ENCODE peak calls at places on chromosomes 11 and 22, in ten cellular contexts. One of them, this sample, is unnamed.

GRCh38 chr22:42662114-42663021 is 13.2 kb upstream of the CYB5R3 start:
- DNase-seq in activated naive CD4-positive, alpha-beta T cell treated with Interleukin-2 at 50 U/mL for 16 hours: peak
- DNase-seq in AG04450: no peak
- DNase-seq in putamen: peak
- DNase-seq in activated CD4-positive, alpha-beta T cell treated with anti-CD3 and anti-CD28 coated beads for 1 hour: peak
- DNase-seq in cardiac fibroblast: peak
- DNase-seq in activated CD8-positive, alpha-beta memory T cell treated with anti-CD3 and anti-CD28 coated beads for 48 hours: peak
- DNase-seq in neuronal stem cell: peak
- DNase-seq in stimulated activated CD4-positive, alpha-beta T cell treated with anti-CD3 and anti-CD28 coated beads, Interleukin-2, amount 100 ng/mL, for 48 hours: peak
- DNase-seq in HFFc6: peak
- DNase-seq in this sample: peak

GRCh38 chr11:104095791-104096190 is 59.4 kb downstream of the DDI1 start:
- DNase-seq in activated CD8-positive, alpha-beta memory T cell treated with anti-CD3 and anti-CD28 coated beads for 48 hours: no peak
- DNase-seq in neuronal stem cell: no peak
- DNase-seq in activated CD4-positive, alpha-beta T cell treated with anti-CD3 and anti-CD28 coated beads for 1 hour: no peak
- DNase-seq in stimulated activated CD4-positive, alpha-beta T cell treated with anti-CD3 and anti-CD28 coated beads, Interleukin-2, amount 100 ng/mL, for 48 hours: no peak
- DNase-seq in HFFc6: no peak
- DNase-seq in activated naive CD4-positive, alpha-beta T cell treated with Interleukin-2 at 50 U/mL for 16 hours: no peak
- DNase-seq in putamen: no peak
- DNase-seq in cardiac fibroblast: no peak
- DNase-seq in AG04450: no peak
- DNase-seq in this sample: no peak

GRCh38 chr11:38060930-38061329 is 1462.9 kb upstream of the RAG2 start:
- DNase-seq in neuronal stem cell: no peak
- DNase-seq in AG04450: no peak
- DNase-seq in HFFc6: no peak
- DNase-seq in cardiac fibroblast: no peak
- DNase-seq in activated naive CD4-positive, alpha-beta T cell treated with Interleukin-2 at 50 U/mL for 16 hours: no peak
- DNase-seq in activated CD4-positive, alpha-beta T cell treated with anti-CD3 and anti-CD28 coated beads for 1 hour: no peak
- DNase-seq in stimulated activated CD4-positive, alpha-beta T cell treated with anti-CD3 and anti-CD28 coated beads, Interleukin-2, amount 100 ng/mL, for 48 hours: no peak
- DNase-seq in putamen: no peak
- DNase-seq in activated CD8-positive, alpha-beta memory T cell treated with anti-CD3 and anti-CD28 coated beads for 48 hours: no peak
- DNase-seq in this sample: no peak

GRCh38 chr22:20086101-20086599 is 6.1 kb downstream of the DGCR8 start:
- DNase-seq in putamen: no peak
- DNase-seq in stimulated activated CD4-positive, alpha-beta T cell treated with anti-CD3 and anti-CD28 coated beads, Interleukin-2, amount 100 ng/mL, for 48 hours: no peak
- DNase-seq in activated naive CD4-positive, alpha-beta T cell treated with Interleukin-2 at 50 U/mL for 16 hours: no peak
- DNase-seq in activated CD4-positive, alpha-beta T cell treated with anti-CD3 and anti-CD28 coated beads for 1 hour: no peak
- DNase-seq in AG04450: no peak
- DNase-seq in activated CD8-positive, alpha-beta memory T cell treated with anti-CD3 and anti-CD28 coated beads for 48 hours: no peak
- DNase-seq in neuronal stem cell: no peak
- DNase-seq in HFFc6: no peak
- DNase-seq in cardiac fibroblast: no peak
- DNase-seq in this sample: no peak

GRCh38 chr22:40919446-40919845 is 31.7 kb upstream of the RBX1 start:
- DNase-seq in HFFc6: no peak
- DNase-seq in stimulated activated CD4-positive, alpha-beta T cell treated with anti-CD3 and anti-CD28 coated beads, Interleukin-2, amount 100 ng/mL, for 48 hours: no peak
- DNase-seq in neuronal stem cell: no peak
- DNase-seq in putamen: no peak
- DNase-seq in activated naive CD4-positive, alpha-beta T cell treated with Interleukin-2 at 50 U/mL for 16 hours: no peak
- DNase-seq in activated CD8-positive, alpha-beta memory T cell treated with anti-CD3 and anti-CD28 coated beads for 48 hours: no peak
- DNase-seq in cardiac fibroblast: no peak
- DNase-seq in activated CD4-positive, alpha-beta T cell treated with anti-CD3 and anti-CD28 coated beads for 1 hour: no peak
- DNase-seq in AG04450: no peak
- DNase-seq in this sample: no peak

GRCh38 chr22:40112595-40112994 is 65.1 kb upstream of the TNRC6B start:
- DNase-seq in neuronal stem cell: no peak
- DNase-seq in cardiac fibroblast: no peak
- DNase-seq in activated naive CD4-positive, alpha-beta T cell treated with Interleukin-2 at 50 U/mL for 16 hours: no peak
- DNase-seq in activated CD4-positive, alpha-beta T cell treated with anti-CD3 and anti-CD28 coated beads for 1 hour: no peak
- DNase-seq in HFFc6: no peak
- DNase-seq in stimulated activated CD4-positive, alpha-beta T cell treated with anti-CD3 and anti-CD28 coated beads, Interleukin-2, amount 100 ng/mL, for 48 hours: no peak
- DNase-seq in AG04450: no peak
- DNase-seq in putamen: no peak
- DNase-seq in activated CD8-positive, alpha-beta memory T cell treated with anti-CD3 and anti-CD28 coated beads for 48 hours: no peak
- DNase-seq in this sample: no peak

GRCh38 chr11:58334708-58335107 is 24.2 kb downstream of the OR5B17 start:
- DNase-seq in HFFc6: peak
- DNase-seq in neuronal stem cell: no peak
- DNase-seq in activated naive CD4-positive, alpha-beta T cell treated with Interleukin-2 at 50 U/mL for 16 hours: no peak
- DNase-seq in stimulated activated CD4-positive, alpha-beta T cell treated with anti-CD3 and anti-CD28 coated beads, Interleukin-2, amount 100 ng/mL, for 48 hours: no peak
- DNase-seq in putamen: no peak
- DNase-seq in AG04450: peak
- DNase-seq in cardiac fibroblast: peak
- DNase-seq in activated CD8-positive, alpha-beta memory T cell treated with anti-CD3 and anti-CD28 coated beads for 48 hours: no peak
- DNase-seq in activated CD4-positive, alpha-beta T cell treated with anti-CD3 and anti-CD28 coated beads for 1 hour: no peak
- DNase-seq in this sample: no peak

GRCh38 chr11:130177782-130178181 is 18.2 kb downstream of the ST14 start:
- DNase-seq in AG04450: no peak
- DNase-seq in cardiac fibroblast: no peak
- DNase-seq in stimulated activated CD4-positive, alpha-beta T cell treated with anti-CD3 and anti-CD28 coated beads, Interleukin-2, amount 100 ng/mL, for 48 hours: no peak
- DNase-seq in activated CD4-positive, alpha-beta T cell treated with anti-CD3 and anti-CD28 coated beads for 1 hour: no peak
- DNase-seq in neuronal stem cell: no peak
- DNase-seq in putamen: no peak
- DNase-seq in activated CD8-positive, alpha-beta memory T cell treated with anti-CD3 and anti-CD28 coated beads for 48 hours: no peak
- DNase-seq in HFFc6: no peak
- DNase-seq in activated naive CD4-positive, alpha-beta T cell treated with Interleukin-2 at 50 U/mL for 16 hours: no peak
- DNase-seq in this sample: no peak

GRCh38 chr11:87259731-87260130 is 222.0 kb downstream of the TMEM135 start:
- DNase-seq in putamen: peak
- DNase-seq in activated CD8-positive, alpha-beta memory T cell treated with anti-CD3 and anti-CD28 coated beads for 48 hours: no peak
- DNase-seq in activated naive CD4-positive, alpha-beta T cell treated with Interleukin-2 at 50 U/mL for 16 hours: no peak
- DNase-seq in cardiac fibroblast: no peak
- DNase-seq in HFFc6: no peak
- DNase-seq in AG04450: no peak
- DNase-seq in stimulated activated CD4-positive, alpha-beta T cell treated with anti-CD3 and anti-CD28 coated beads, Interleukin-2, amount 100 ng/mL, for 48 hours: no peak
- DNase-seq in activated CD4-positive, alpha-beta T cell treated with anti-CD3 and anti-CD28 coated beads for 1 hour: no peak
- DNase-seq in neuronal stem cell: no peak
- DNase-seq in this sample: no peak

GRCh38 chr11:34464591-34465036 is 25.9 kb downstream of the CAT start:
- DNase-seq in activated CD8-positive, alpha-beta memory T cell treated with anti-CD3 and anti-CD28 coated beads for 48 hours: no peak
- DNase-seq in putamen: no peak
- DNase-seq in AG04450: no peak
- DNase-seq in cardiac fibroblast: no peak
- DNase-seq in stimulated activated CD4-positive, alpha-beta T cell treated with anti-CD3 and anti-CD28 coated beads, Interleukin-2, amount 100 ng/mL, for 48 hours: no peak
- DNase-seq in activated naive CD4-positive, alpha-beta T cell treated with Interleukin-2 at 50 U/mL for 16 hours: no peak
- DNase-seq in neuronal stem cell: no peak
- DNase-seq in HFFc6: no peak
- DNase-seq in activated CD4-positive, alpha-beta T cell treated with anti-CD3 and anti-CD28 coated beads for 1 hour: no peak
- DNase-seq in this sample: no peak

GRCh38 chr22:24427500-24428164 is at the start of gene ADORA2A:
- DNase-seq in cardiac fibroblast: no peak
- DNase-seq in HFFc6: no peak
- DNase-seq in stimulated activated CD4-positive, alpha-beta T cell treated with anti-CD3 and anti-CD28 coated beads, Interleukin-2, amount 100 ng/mL, for 48 hours: peak
- DNase-seq in activated CD8-positive, alpha-beta memory T cell treated with anti-CD3 and anti-CD28 coated beads for 48 hours: peak
- DNase-seq in putamen: peak
- DNase-seq in activated naive CD4-positive, alpha-beta T cell treated with Interleukin-2 at 50 U/mL for 16 hours: peak
- DNase-seq in activated CD4-positive, alpha-beta T cell treated with anti-CD3 and anti-CD28 coated beads for 1 hour: peak
- DNase-seq in AG04450: no peak
- DNase-seq in neuronal stem cell: no peak
- DNase-seq in this sample: no peak

GRCh38 chr22:47583959-47584562 is 821.6 kb downstream of the TBC1D22A start:
- DNase-seq in activated naive CD4-positive, alpha-beta T cell treated with Interleukin-2 at 50 U/mL for 16 hours: no peak
- DNase-seq in activated CD8-positive, alpha-beta memory T cell treated with anti-CD3 and anti-CD28 coated beads for 48 hours: no peak
- DNase-seq in AG04450: no peak
- DNase-seq in cardiac fibroblast: no peak
- DNase-seq in neuronal stem cell: no peak
- DNase-seq in putamen: no peak
- DNase-seq in activated CD4-positive, alpha-beta T cell treated with anti-CD3 and anti-CD28 coated beads for 1 hour: no peak
- DNase-seq in HFFc6: no peak
- DNase-seq in stimulated activated CD4-positive, alpha-beta T cell treated with anti-CD3 and anti-CD28 coated beads, Interleukin-2, amount 100 ng/mL, for 48 hours: no peak
- DNase-seq in this sample: no peak

GRCh38 chr11:29310016-29310415 is 706.8 kb downstream of the KCNA4 start:
- DNase-seq in activated CD8-positive, alpha-beta memory T cell treated with anti-CD3 and anti-CD28 coated beads for 48 hours: no peak
- DNase-seq in HFFc6: peak
- DNase-seq in putamen: no peak
- DNase-seq in cardiac fibroblast: peak
- DNase-seq in stimulated activated CD4-positive, alpha-beta T cell treated with anti-CD3 and anti-CD28 coated beads, Interleukin-2, amount 100 ng/mL, for 48 hours: no peak
- DNase-seq in activated CD4-positive, alpha-beta T cell treated with anti-CD3 and anti-CD28 coated beads for 1 hour: no peak
- DNase-seq in neuronal stem cell: no peak
- DNase-seq in activated naive CD4-positive, alpha-beta T cell treated with Interleukin-2 at 50 U/mL for 16 hours: no peak
- DNase-seq in AG04450: peak
- DNase-seq in this sample: no peak

GRCh38 chr11:33630936-33631748 is 69.5 kb downstream of the C11orf91 start:
- DNase-seq in stimulated activated CD4-positive, alpha-beta T cell treated with anti-CD3 and anti-CD28 coated beads, Interleukin-2, amount 100 ng/mL, for 48 hours: no peak
- DNase-seq in activated naive CD4-positive, alpha-beta T cell treated with Interleukin-2 at 50 U/mL for 16 hours: no peak
- DNase-seq in AG04450: no peak
- DNase-seq in activated CD4-positive, alpha-beta T cell treated with anti-CD3 and anti-CD28 coated beads for 1 hour: no peak
- DNase-seq in HFFc6: no peak
- DNase-seq in neuronal stem cell: no peak
- DNase-seq in cardiac fibroblast: peak
- DNase-seq in activated CD8-positive, alpha-beta memory T cell treated with anti-CD3 and anti-CD28 coated beads for 48 hours: no peak
- DNase-seq in putamen: no peak
- DNase-seq in this sample: no peak

GRCh38 chr11:120079750-120080610 is 57.9 kb downstream of the TRIM29 start:
- DNase-seq in activated naive CD4-positive, alpha-beta T cell treated with Interleukin-2 at 50 U/mL for 16 hours: peak
- DNase-seq in activated CD4-positive, alpha-beta T cell treated with anti-CD3 and anti-CD28 coated beads for 1 hour: no peak
- DNase-seq in activated CD8-positive, alpha-beta memory T cell treated with anti-CD3 and anti-CD28 coated beads for 48 hours: no peak
- DNase-seq in putamen: no peak
- DNase-seq in cardiac fibroblast: no peak
- DNase-seq in neuronal stem cell: no peak
- DNase-seq in AG04450: no peak
- DNase-seq in HFFc6: peak
- DNase-seq in stimulated activated CD4-positive, alpha-beta T cell treated with anti-CD3 and anti-CD28 coated beads, Interleukin-2, amount 100 ng/mL, for 48 hours: peak
- DNase-seq in this sample: no peak

GRCh38 chr11:25910090-25910489 is 421.8 kb upstream of the ANO3 start:
- DNase-seq in AG04450: no peak
- DNase-seq in activated CD4-positive, alpha-beta T cell treated with anti-CD3 and anti-CD28 coated beads for 1 hour: no peak
- DNase-seq in HFFc6: no peak
- DNase-seq in cardiac fibroblast: no peak
- DNase-seq in putamen: peak
- DNase-seq in stimulated activated CD4-positive, alpha-beta T cell treated with anti-CD3 and anti-CD28 coated beads, Interleukin-2, amount 100 ng/mL, for 48 hours: no peak
- DNase-seq in activated CD8-positive, alpha-beta memory T cell treated with anti-CD3 and anti-CD28 coated beads for 48 hours: no peak
- DNase-seq in activated naive CD4-positive, alpha-beta T cell treated with Interleukin-2 at 50 U/mL for 16 hours: no peak
- DNase-seq in neuronal stem cell: no peak
- DNase-seq in this sample: no peak

GRCh38 chr11:128694618-128695481 is 978 bp downstream of the FLI1 start:
- DNase-seq in activated CD4-positive, alpha-beta T cell treated with anti-CD3 and anti-CD28 coated beads for 1 hour: no peak
- DNase-seq in activated CD8-positive, alpha-beta memory T cell treated with anti-CD3 and anti-CD28 coated beads for 48 hours: no peak
- DNase-seq in AG04450: no peak
- DNase-seq in stimulated activated CD4-positive, alpha-beta T cell treated with anti-CD3 and anti-CD28 coated beads, Interleukin-2, amount 100 ng/mL, for 48 hours: peak
- DNase-seq in neuronal stem cell: no peak
- DNase-seq in activated naive CD4-positive, alpha-beta T cell treated with Interleukin-2 at 50 U/mL for 16 hours: peak
- DNase-seq in HFFc6: no peak
- DNase-seq in cardiac fibroblast: peak
- DNase-seq in putamen: no peak
- DNase-seq in this sample: peak

GRCh38 chr11:126415128-126415527 is 59.6 kb downstream of the ST3GAL4 start:
- DNase-seq in HFFc6: no peak
- DNase-seq in cardiac fibroblast: peak
- DNase-seq in putamen: peak
- DNase-seq in activated CD8-positive, alpha-beta memory T cell treated with anti-CD3 and anti-CD28 coated beads for 48 hours: no peak
- DNase-seq in AG04450: peak
- DNase-seq in neuronal stem cell: no peak
- DNase-seq in activated naive CD4-positive, alpha-beta T cell treated with Interleukin-2 at 50 U/mL for 16 hours: no peak
- DNase-seq in stimulated activated CD4-positive, alpha-beta T cell treated with anti-CD3 and anti-CD28 coated beads, Interleukin-2, amount 100 ng/mL, for 48 hours: no peak
- DNase-seq in activated CD4-positive, alpha-beta T cell treated with anti-CD3 and anti-CD28 coated beads for 1 hour: no peak
- DNase-seq in this sample: no peak

GRCh38 chr11:65014146-65014960 is at the start of gene ARL2:
- DNase-seq in AG04450: no peak
- DNase-seq in HFFc6: no peak
- DNase-seq in activated naive CD4-positive, alpha-beta T cell treated with Interleukin-2 at 50 U/mL for 16 hours: peak
- DNase-seq in cardiac fibroblast: no peak
- DNase-seq in activated CD4-positive, alpha-beta T cell treated with anti-CD3 and anti-CD28 coated beads for 1 hour: no peak
- DNase-seq in putamen: no peak
- DNase-seq in stimulated activated CD4-positive, alpha-beta T cell treated with anti-CD3 and anti-CD28 coated beads, Interleukin-2, amount 100 ng/mL, for 48 hours: peak
- DNase-seq in activated CD8-positive, alpha-beta memory T cell treated with anti-CD3 and anti-CD28 coated beads for 48 hours: peak
- DNase-seq in neuronal stem cell: no peak
- DNase-seq in this sample: no peak

GRCh38 chr11:123213307-123213708 is 18.3 kb upstream of the CLMP start:
- DNase-seq in stimulated activated CD4-positive, alpha-beta T cell treated with anti-CD3 and anti-CD28 coated beads, Interleukin-2, amount 100 ng/mL, for 48 hours: no peak
- DNase-seq in HFFc6: no peak
- DNase-seq in cardiac fibroblast: no peak
- DNase-seq in AG04450: no peak
- DNase-seq in activated CD8-positive, alpha-beta memory T cell treated with anti-CD3 and anti-CD28 coated beads for 48 hours: no peak
- DNase-seq in activated naive CD4-positive, alpha-beta T cell treated with Interleukin-2 at 50 U/mL for 16 hours: no peak
- DNase-seq in neuronal stem cell: no peak
- DNase-seq in activated CD4-positive, alpha-beta T cell treated with anti-CD3 and anti-CD28 coated beads for 1 hour: no peak
- DNase-seq in putamen: no peak
- DNase-seq in this sample: no peak

GRCh38 chr11:121334973-121335711 is 42.6 kb downstream of the SC5D start:
- DNase-seq in HFFc6: peak
- DNase-seq in activated CD8-positive, alpha-beta memory T cell treated with anti-CD3 and anti-CD28 coated beads for 48 hours: no peak
- DNase-seq in stimulated activated CD4-positive, alpha-beta T cell treated with anti-CD3 and anti-CD28 coated beads, Interleukin-2, amount 100 ng/mL, for 48 hours: no peak
- DNase-seq in AG04450: no peak
- DNase-seq in activated naive CD4-positive, alpha-beta T cell treated with Interleukin-2 at 50 U/mL for 16 hours: no peak
- DNase-seq in activated CD4-positive, alpha-beta T cell treated with anti-CD3 and anti-CD28 coated beads for 1 hour: no peak
- DNase-seq in putamen: no peak
- DNase-seq in cardiac fibroblast: no peak
- DNase-seq in neuronal stem cell: no peak
- DNase-seq in this sample: no peak

GRCh38 chr11:68118753-68119448 is 2.3 kb downstream of the CHKA start:
- DNase-seq in cardiac fibroblast: no peak
- DNase-seq in activated CD8-positive, alpha-beta memory T cell treated with anti-CD3 and anti-CD28 coated beads for 48 hours: no peak
- DNase-seq in putamen: no peak
- DNase-seq in stimulated activated CD4-positive, alpha-beta T cell treated with anti-CD3 and anti-CD28 coated beads, Interleukin-2, amount 100 ng/mL, for 48 hours: no peak
- DNase-seq in activated naive CD4-positive, alpha-beta T cell treated with Interleukin-2 at 50 U/mL for 16 hours: no peak
- DNase-seq in neuronal stem cell: no peak
- DNase-seq in AG04450: no peak
- DNase-seq in activated CD4-positive, alpha-beta T cell treated with anti-CD3 and anti-CD28 coated beads for 1 hour: no peak
- DNase-seq in HFFc6: no peak
- DNase-seq in this sample: peak

GRCh38 chr11:86497310-86497709 is 122.6 kb downstream of the CCDC81 start:
- DNase-seq in HFFc6: no peak
- DNase-seq in AG04450: no peak
- DNase-seq in putamen: no peak
- DNase-seq in activated CD4-positive, alpha-beta T cell treated with anti-CD3 and anti-CD28 coated beads for 1 hour: no peak
- DNase-seq in cardiac fibroblast: peak
- DNase-seq in activated naive CD4-positive, alpha-beta T cell treated with Interleukin-2 at 50 U/mL for 16 hours: no peak
- DNase-seq in neuronal stem cell: no peak
- DNase-seq in activated CD8-positive, alpha-beta memory T cell treated with anti-CD3 and anti-CD28 coated beads for 48 hours: no peak
- DNase-seq in stimulated activated CD4-positive, alpha-beta T cell treated with anti-CD3 and anti-CD28 coated beads, Interleukin-2, amount 100 ng/mL, for 48 hours: no peak
- DNase-seq in this sample: no peak

GRCh38 chr22:42912049-42912448 is 55.0 kb upstream of the ARFGAP3 start:
- DNase-seq in stimulated activated CD4-positive, alpha-beta T cell treated with anti-CD3 and anti-CD28 coated beads, Interleukin-2, amount 100 ng/mL, for 48 hours: no peak
- DNase-seq in AG04450: no peak
- DNase-seq in cardiac fibroblast: peak
- DNase-seq in activated CD8-positive, alpha-beta memory T cell treated with anti-CD3 and anti-CD28 coated beads for 48 hours: no peak
- DNase-seq in activated CD4-positive, alpha-beta T cell treated with anti-CD3 and anti-CD28 coated beads for 1 hour: no peak
- DNase-seq in neuronal stem cell: no peak
- DNase-seq in HFFc6: no peak
- DNase-seq in activated naive CD4-positive, alpha-beta T cell treated with Interleukin-2 at 50 U/mL for 16 hours: no peak
- DNase-seq in putamen: no peak
- DNase-seq in this sample: no peak